ENCODE peak calls at places on chromosomes 11 and 22, in five cellular contexts. One of them, this sample, is unnamed.

GRCh38 chr22:48319321-48320047 is 1508.2 kb downstream of the BRD1 start:
- DNase-seq in epithelial cell of esophagus: no peak
- DNase-seq in kidney epithelial cell: no peak
- DNase-seq in endothelial cell: no peak
- DNase-seq in thoracic aorta: no peak
- DNase-seq in this sample: no peak

GRCh38 chr11:35330924-35331323 is 88.4 kb downstream of the SLC1A2 start:
- DNase-seq in epithelial cell of esophagus: peak
- DNase-seq in kidney epithelial cell: no peak
- DNase-seq in endothelial cell: no peak
- DNase-seq in thoracic aorta: no peak
- DNase-seq in this sample: no peak

GRCh38 chr11:17531818-17532131 is 12.4 kb downstream of the USH1C start:
- DNase-seq in epithelial cell of esophagus: no peak
- DNase-seq in kidney epithelial cell: no peak
- DNase-seq in endothelial cell: no peak
- DNase-seq in thoracic aorta: no peak
- DNase-seq in this sample: no peak

GRCh38 chr11:128462189-128462588 is 125.2 kb downstream of the ETS1 start:
- DNase-seq in epithelial cell of esophagus: no peak
- DNase-seq in kidney epithelial cell: no peak
- DNase-seq in endothelial cell: no peak
- DNase-seq in thoracic aorta: no peak
- DNase-seq in this sample: no peak

GRCh38 chr11:108341654-108342053 is 118.8 kb downstream of the ATM start:
- DNase-seq in epithelial cell of esophagus: no peak
- DNase-seq in kidney epithelial cell: no peak
- DNase-seq in endothelial cell: no peak
- DNase-seq in thoracic aorta: no peak
- DNase-seq in this sample: no peak

GRCh38 chr11:26187639-26188038 is 144.3 kb upstream of the ANO3 start:
- DNase-seq in epithelial cell of esophagus: peak
- DNase-seq in kidney epithelial cell: peak
- DNase-seq in endothelial cell: no peak
- DNase-seq in thoracic aorta: no peak
- DNase-seq in this sample: no peak

GRCh38 chr11:48091426-48092102 is 111.2 kb downstream of the PTPRJ start:
- DNase-seq in epithelial cell of esophagus: no peak
- DNase-seq in kidney epithelial cell: no peak
- DNase-seq in endothelial cell: no peak
- DNase-seq in thoracic aorta: no peak
- DNase-seq in this sample: no peak

GRCh38 chr11:121550247-121551132 is 97.7 kb upstream of the SORL1-AS1 start:
- DNase-seq in epithelial cell of esophagus: peak
- DNase-seq in kidney epithelial cell: no peak
- DNase-seq in endothelial cell: no peak
- DNase-seq in thoracic aorta: no peak
- DNase-seq in this sample: no peak

DNA sequence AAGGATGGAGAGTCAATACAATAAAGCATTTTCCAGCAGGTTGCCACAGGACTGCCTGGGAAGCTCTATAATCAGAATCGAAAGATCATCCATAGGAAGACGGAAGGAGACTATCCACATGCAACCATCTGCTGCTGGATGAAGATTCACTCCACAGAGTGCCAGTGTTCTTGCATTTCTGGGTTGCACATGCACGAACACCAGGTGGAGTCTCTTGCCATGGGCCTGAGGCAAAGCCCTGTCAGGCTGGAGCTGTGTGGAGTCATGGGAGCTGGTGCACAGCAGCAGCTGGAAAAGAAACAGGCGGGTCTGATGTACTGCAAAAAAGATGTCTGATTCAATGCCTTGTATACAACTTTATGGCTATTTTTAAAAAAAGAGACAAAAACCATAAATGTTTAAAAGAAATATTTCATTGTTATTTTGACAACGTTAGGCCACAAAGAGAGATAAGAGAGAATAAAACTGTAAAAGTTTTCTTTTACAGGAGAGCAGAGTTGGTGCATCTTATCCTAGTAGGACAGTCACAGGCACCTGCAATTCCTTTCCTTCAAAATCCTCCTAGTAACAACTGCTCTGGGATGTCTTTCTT is 12.9 kb upstream of the FAT3 start:
- DNase-seq in epithelial cell of esophagus: peak
- DNase-seq in kidney epithelial cell: no peak
- DNase-seq in endothelial cell: peak
- DNase-seq in thoracic aorta: no peak
- DNase-seq in this sample: peak
- TF ChIP-seq CTCF in epithelial cell of esophagus: peak
- TF ChIP-seq CTCF in kidney epithelial cell: peak
- TF ChIP-seq CTCF in endothelial cell: no peak
- TF ChIP-seq CTCF in thoracic aorta: peak
- TF ChIP-seq CTCF in this sample: peak

DNA sequence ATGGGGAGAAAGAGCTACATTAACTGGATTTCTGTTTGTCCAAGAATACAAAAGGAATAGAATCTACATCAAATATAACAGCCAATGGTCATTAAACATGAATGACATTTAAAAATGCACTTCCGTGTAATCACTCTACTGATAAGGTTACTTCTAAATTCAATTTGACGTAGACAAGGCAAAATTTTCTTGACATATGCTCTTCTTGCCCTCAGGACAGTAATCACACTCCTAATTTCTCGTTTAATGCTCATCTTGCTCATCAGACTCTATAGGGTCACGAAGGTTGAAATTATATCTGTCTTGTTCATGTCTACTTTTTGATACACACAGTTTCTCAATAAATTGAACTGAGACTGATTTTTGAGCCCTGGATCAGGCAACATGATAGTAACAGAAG is 58.4 kb downstream of the NARS2 start:
- DNase-seq in epithelial cell of esophagus: no peak
- DNase-seq in kidney epithelial cell: no peak
- DNase-seq in endothelial cell: no peak
- DNase-seq in thoracic aorta: no peak
- DNase-seq in this sample: no peak
- TF ChIP-seq CTCF in epithelial cell of esophagus: no peak
- TF ChIP-seq CTCF in kidney epithelial cell: no peak
- TF ChIP-seq CTCF in endothelial cell: no peak
- TF ChIP-seq CTCF in thoracic aorta: no peak
- TF ChIP-seq CTCF in this sample: no peak

GRCh38 chr11:34104680-34105078 is 750 bp upstream of the NAT10 start:
- DNase-seq in epithelial cell of esophagus: no peak
- DNase-seq in kidney epithelial cell: no peak
- DNase-seq in endothelial cell: no peak
- DNase-seq in thoracic aorta: no peak
- DNase-seq in this sample: no peak
- TF ChIP-seq CTCF in epithelial cell of esophagus: no peak
- TF ChIP-seq CTCF in kidney epithelial cell: no peak
- TF ChIP-seq CTCF in endothelial cell: no peak
- TF ChIP-seq CTCF in thoracic aorta: peak
- TF ChIP-seq CTCF in this sample: no peak

GRCh38 chr11:14254533-14255530 is 104.2 kb downstream of the RRAS2 start:
- DNase-seq in epithelial cell of esophagus: no peak
- DNase-seq in kidney epithelial cell: no peak
- DNase-seq in endothelial cell: no peak
- DNase-seq in thoracic aorta: no peak
- DNase-seq in this sample: no peak

GRCh38 chr11:14249121-14249963 is 109.6 kb downstream of the RRAS2 start:
- DNase-seq in epithelial cell of esophagus: peak
- DNase-seq in kidney epithelial cell: peak
- DNase-seq in endothelial cell: peak
- DNase-seq in thoracic aorta: no peak
- DNase-seq in this sample: peak

GRCh38 chr11:14253878-14254277 is 105.1 kb downstream of the RRAS2 start:
- DNase-seq in epithelial cell of esophagus: no peak
- DNase-seq in kidney epithelial cell: no peak
- DNase-seq in endothelial cell: no peak
- DNase-seq in thoracic aorta: no peak
- DNase-seq in this sample: no peak

GRCh38 chr11:14251754-14252153 is 107.2 kb downstream of the RRAS2 start:
- DNase-seq in epithelial cell of esophagus: no peak
- DNase-seq in kidney epithelial cell: no peak
- DNase-seq in endothelial cell: no peak
- DNase-seq in thoracic aorta: no peak
- DNase-seq in this sample: no peak

DNA sequence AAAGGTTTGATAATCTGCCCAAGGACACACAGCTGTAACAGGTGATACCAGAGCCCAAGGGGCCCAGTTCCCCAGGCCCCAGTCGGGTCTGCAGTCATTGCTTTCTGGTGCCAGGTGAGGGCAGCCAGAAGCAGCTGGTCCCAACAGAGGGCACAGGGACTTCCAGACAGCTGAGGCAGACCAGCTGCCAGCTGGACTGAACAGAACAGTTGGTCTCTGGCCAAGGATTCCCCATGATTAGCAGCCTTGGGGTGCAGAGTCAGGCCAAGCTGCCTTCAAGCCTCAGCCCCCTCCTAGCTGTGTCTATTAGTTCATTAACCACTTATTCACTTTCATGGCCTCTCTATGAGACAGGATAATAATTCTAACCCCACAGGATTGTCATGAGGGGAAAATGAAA is 105.5 kb downstream of the RRAS2 start:
- DNase-seq in epithelial cell of esophagus: no peak
- DNase-seq in kidney epithelial cell: no peak
- DNase-seq in endothelial cell: no peak
- DNase-seq in thoracic aorta: no peak
- DNase-seq in this sample: no peak
- TF ChIP-seq CTCF in epithelial cell of esophagus: no peak
- TF ChIP-seq CTCF in kidney epithelial cell: no peak
- TF ChIP-seq CTCF in endothelial cell: no peak
- TF ChIP-seq CTCF in thoracic aorta: no peak
- TF ChIP-seq CTCF in this sample: no peak

GRCh38 chr22:19910180-19910744 is 31.3 kb upstream of the COMT start:
- DNase-seq in epithelial cell of esophagus: no peak
- DNase-seq in kidney epithelial cell: no peak
- DNase-seq in endothelial cell: no peak
- DNase-seq in thoracic aorta: no peak
- DNase-seq in this sample: no peak
- TF ChIP-seq CTCF in epithelial cell of esophagus: no peak
- TF ChIP-seq CTCF in kidney epithelial cell: no peak
- TF ChIP-seq CTCF in endothelial cell: peak
- TF ChIP-seq CTCF in thoracic aorta: no peak
- TF ChIP-seq CTCF in this sample: peak

GRCh38 chr11:61569701-61570100 is 11.2 kb downstream of the SYT7 start:
- DNase-seq in epithelial cell of esophagus: no peak
- DNase-seq in kidney epithelial cell: no peak
- DNase-seq in endothelial cell: no peak
- DNase-seq in thoracic aorta: no peak
- DNase-seq in this sample: no peak

GRCh38 chr11:61571337-61571736 is 9.5 kb downstream of the SYT7 start:
- DNase-seq in epithelial cell of esophagus: no peak
- DNase-seq in kidney epithelial cell: no peak
- DNase-seq in endothelial cell: no peak
- DNase-seq in thoracic aorta: no peak
- DNase-seq in this sample: no peak

GRCh38 chr11:61571869-61572268 is 9.0 kb downstream of the SYT7 start:
- DNase-seq in epithelial cell of esophagus: no peak
- DNase-seq in kidney epithelial cell: no peak
- DNase-seq in endothelial cell: no peak
- DNase-seq in thoracic aorta: no peak
- DNase-seq in this sample: no peak

GRCh38 chr11:61564936-61565696 is 15.8 kb downstream of the SYT7 start:
- DNase-seq in epithelial cell of esophagus: no peak
- DNase-seq in kidney epithelial cell: no peak
- DNase-seq in endothelial cell: no peak
- DNase-seq in thoracic aorta: no peak
- DNase-seq in this sample: no peak

GRCh38 chr11:61567286-61568061 is 13.4 kb downstream of the SYT7 start:
- DNase-seq in epithelial cell of esophagus: peak
- DNase-seq in kidney epithelial cell: no peak
- DNase-seq in endothelial cell: peak
- DNase-seq in thoracic aorta: no peak
- DNase-seq in this sample: peak
- TF ChIP-seq CTCF in epithelial cell of esophagus: peak
- TF ChIP-seq CTCF in kidney epithelial cell: peak
- TF ChIP-seq CTCF in endothelial cell: peak
- TF ChIP-seq CTCF in thoracic aorta: peak
- TF ChIP-seq CTCF in this sample: peak

GRCh38 chr11:105000797-105001196 is 22.2 kb downstream of the CASP5 start:
- DNase-seq in epithelial cell of esophagus: peak
- DNase-seq in kidney epithelial cell: no peak
- DNase-seq in endothelial cell: peak
- DNase-seq in thoracic aorta: no peak
- DNase-seq in this sample: peak
- TF ChIP-seq CTCF in epithelial cell of esophagus: peak
- TF ChIP-seq CTCF in kidney epithelial cell: peak
- TF ChIP-seq CTCF in endothelial cell: peak
- TF ChIP-seq CTCF in thoracic aorta: peak
- TF ChIP-seq CTCF in this sample: peak